ENCODE peak calls at places on chromosomes 3 and 15, in six cellular contexts. Y is left colon, N is uterus, V is PC-3, A is ACHN, R is Ammon's horn. G is an unnamed sample.

GRCh38 chr3:104359546-104359945 is 1007.2 kb upstream of the ALCAM start:
- DNase-seq in N (no peak), Y (no peak), A (peak), R (no peak), V (peak), G (no peak)

GRCh38 chr3:143311096-143311495 is 191.5 kb downstream of the CHST2 start:
- DNase-seq in R (no peak), V (no peak), A (no peak), N (no peak), Y (no peak), G (no peak)

GRCh38 chr3:38646630-38647029 is 2.9 kb downstream of the SCN5A start:
- DNase-seq in N (no peak), V (peak), A (no peak), Y (no peak), R (no peak), G (no peak)

GRCh38 chr15:60804986-60805949 is 326.3 kb upstream of the ICE2 start:
- DNase-seq in Y (no peak), A (no peak), R (no peak), V (peak), N (no peak), G (no peak)

GRCh38 chr3:49413338-49413734 is 1.1 kb downstream of the TCTA start:
- DNase-seq in A (no peak), R (no peak), Y (no peak), V (no peak), N (no peak), G (no peak)

GRCh38 chr3:133591271-133591742 is 17.8 kb downstream of the CDV3 start:
- DNase-seq in R (no peak), A (peak), Y (no peak), N (no peak), V (peak), G (no peak)

GRCh38 chr3:44722103-44722401 is 7.4 kb upstream of the ZNF501 start:
- DNase-seq in R (no peak), Y (no peak), A (no peak), V (no peak), N (no peak), G (no peak)

GRCh38 chr15:59678171-59678570 is 10.9 kb downstream of the BNIP2 start:
- DNase-seq in A (no peak), N (no peak), R (no peak), Y (no peak), V (no peak), G (no peak)

GRCh38 chr3:30282052-30282708 is 324.2 kb upstream of the TGFBR2 start:
- DNase-seq in Y (no peak), V (peak), R (no peak), A (peak), N (no peak), G (no peak)

GRCh38 chr15:82536409-82537350 is 3.6 kb downstream of the RPS17 start:
- DNase-seq in N (no peak), R (no peak), V (no peak), Y (no peak), A (no peak), G (no peak)

GRCh38 chr3:135097276-135097946 is 302.4 kb downstream of the EPHB1 start:
- DNase-seq in N (no peak), V (no peak), R (no peak), A (no peak), Y (no peak), G (no peak)

GRCh38 chr3:169041677-169042171 is 621.8 kb downstream of the MECOM start:
- DNase-seq in N (no peak), R (no peak), A (peak), Y (no peak), V (peak), G (no peak)

GRCh38 chr15:91559066-91559465 is 294.4 kb upstream of the SLCO3A1 start:
- DNase-seq in R (peak), A (no peak), Y (no peak), V (no peak), N (no peak), G (peak)

GRCh38 chr3:157500232-157500631 is 3.0 kb downstream of the VEPH1 start:
- DNase-seq in A (peak), N (no peak), Y (no peak), R (no peak), V (peak), G (no peak)

GRCh38 chr3:146280859-146281258 is 30.0 kb upstream of the PLSCR4 start:
- DNase-seq in N (no peak), Y (no peak), R (no peak), V (no peak), A (no peak), G (no peak)

GRCh38 chr15:88391700-88392099 is 75.5 kb downstream of the MRPL46 start:
- DNase-seq in N (no peak), R (no peak), Y (no peak), V (no peak), A (no peak), G (peak)

GRCh38 chr3:55875137-55875536 is 388.0 kb upstream of the WNT5A start:
- DNase-seq in A (no peak), R (no peak), V (no peak), N (no peak), Y (no peak), G (no peak)

GRCh38 chr15:73244333-73244732 is 124.4 kb downstream of the HCN4 start:
- DNase-seq in R (no peak), A (peak), V (peak), Y (no peak), N (no peak), G (no peak)

GRCh38 chr3:9732080-9732752 is 681 bp downstream of the BRPF1 start:
- DNase-seq in R (no peak), N (no peak), A (no peak), V (no peak), Y (peak), G (no peak)

GRCh38 chr3:60013241-60013640 is 963.4 kb upstream of the CFAP20DC start:
- DNase-seq in R (no peak), V (peak), Y (no peak), A (no peak), N (no peak), G (no peak)

GRCh38 chr3:195403244-195403643 is 39.6 kb downstream of the ACAP2 start:
- DNase-seq in R (no peak), Y (no peak), V (no peak), A (no peak), N (no peak), G (no peak)

GRCh38 chr3:149366031-149366430 is 11.4 kb downstream of the TM4SF1 start:
- DNase-seq in N (no peak), V (peak), Y (no peak), R (no peak), A (no peak), G (no peak)

GRCh38 chr3:170585008-170585936 is 603 bp downstream of the SLC7A14 start:
- DNase-seq in Y (no peak), V (no peak), N (no peak), A (no peak), R (no peak), G (no peak)

GRCh38 chr3:172530566-172530965 is 7.3 kb upstream of the TNFSF10 start:
- DNase-seq in A (no peak), Y (no peak), V (no peak), R (no peak), N (no peak), G (no peak)

GRCh38 chr15:94125131-94125530 is 106.2 kb upstream of the MCTP2 start:
- DNase-seq in N (no peak), A (no peak), V (no peak), R (no peak), Y (no peak), G (no peak)

GRCh38 chr15:99132122-99132521 is 27.2 kb downstream of the SYNM start:
- DNase-seq in N (no peak), V (no peak), Y (no peak), R (no peak), A (no peak), G (no peak)

GRCh38 chr15:99721104-99721778 is 12.0 kb downstream of the LYSMD4 start:
- DNase-seq in V (no peak), Y (no peak), A (no peak), R (no peak), N (no peak), G (no peak)

GRCh38 chr15:28132524-28133275 is 33.6 kb upstream of the OCA2 start:
- DNase-seq in N (no peak), A (no peak), Y (no peak), R (no peak), V (no peak), G (no peak)